ENCODE peak calls at places on chromosomes 2 and 18, in eight cellular contexts. One of them, this sample, is unnamed.

GRCh38 chr2:166653185-166653813 is 159.2 kb upstream of the SCN7A start:
- DNase-seq in HepG2: peak; percentile 6
- DNase-seq in Panc1: no peak
- DNase-seq in GM23338: no peak
- DNase-seq in breast epithelium: no peak
- DNase-seq in GM12892: no peak
- DNase-seq in K562: no peak
- DNase-seq in HCT116: no peak
- DNase-seq in this sample: no peak

GRCh38 chr2:99470957-99471356 is 18.9 kb downstream of the REV1 start:
- DNase-seq in HCT116: no peak
- DNase-seq in Panc1: no peak
- DNase-seq in K562: no peak
- DNase-seq in GM23338: no peak
- DNase-seq in GM12892: no peak
- DNase-seq in HepG2: no peak
- DNase-seq in breast epithelium: no peak
- DNase-seq in this sample: no peak

GRCh38 chr2:237042101-237042500 is 43.6 kb upstream of the COPS8 start:
- DNase-seq in GM23338: peak; percentile 43
- DNase-seq in HCT116: no peak
- DNase-seq in breast epithelium: no peak
- DNase-seq in GM12892: no peak
- DNase-seq in Panc1: no peak
- DNase-seq in K562: no peak
- DNase-seq in HepG2: no peak
- DNase-seq in this sample: no peak

GRCh38 chr18:2223859-2224258 is 347.4 kb downstream of the METTL4 start:
- DNase-seq in HCT116: peak; percentile 15
- DNase-seq in breast epithelium: no peak
- DNase-seq in K562: peak; percentile 29
- DNase-seq in GM12892: no peak
- DNase-seq in HepG2: peak; percentile 11
- DNase-seq in GM23338: peak; percentile 69
- DNase-seq in Panc1: peak; percentile 7
- DNase-seq in this sample: no peak

GRCh38 chr18:34697891-34698290 is 12.2 kb upstream of the DTNA start:
- DNase-seq in HepG2: no peak
- DNase-seq in breast epithelium: no peak
- DNase-seq in Panc1: no peak
- DNase-seq in K562: no peak
- DNase-seq in GM23338: no peak
- DNase-seq in GM12892: no peak
- DNase-seq in HCT116: no peak
- DNase-seq in this sample: no peak

GRCh38 chr18:9095297-9096012 is 7.0 kb upstream of the NDUFV2 start:
- DNase-seq in K562: peak; percentile 34
- DNase-seq in HepG2: peak; percentile 87
- DNase-seq in Panc1: no peak
- DNase-seq in breast epithelium: no peak
- DNase-seq in GM23338: no peak
- DNase-seq in HCT116: no peak
- DNase-seq in GM12892: no peak
- DNase-seq in this sample: no peak

GRCh38 chr18:35578481-35578880 is 3.1 kb upstream of the GALNT1 start:
- DNase-seq in HepG2: no peak
- DNase-seq in breast epithelium: no peak
- DNase-seq in HCT116: no peak
- DNase-seq in GM23338: no peak
- DNase-seq in K562: no peak
- DNase-seq in GM12892: no peak
- DNase-seq in Panc1: no peak
- DNase-seq in this sample: no peak

GRCh38 chr2:72958542-72959385 is 41.4 kb downstream of the EMX1 start:
- DNase-seq in breast epithelium: no peak
- DNase-seq in HepG2: no peak
- DNase-seq in HCT116: no peak
- DNase-seq in K562: no peak
- DNase-seq in GM23338: no peak
- DNase-seq in Panc1: no peak
- DNase-seq in GM12892: no peak
- DNase-seq in this sample: no peak

GRCh38 chr18:10460414-10461018 is 6.1 kb downstream of the APCDD1 start:
- DNase-seq in Panc1: no peak
- DNase-seq in K562: no peak
- DNase-seq in HCT116: no peak
- DNase-seq in breast epithelium: no peak
- DNase-seq in GM23338: no peak
- DNase-seq in HepG2: no peak
- DNase-seq in GM12892: no peak
- DNase-seq in this sample: no peak

GRCh38 chr2:144495227-144495933 is 24.5 kb downstream of the ZEB2 start:
- DNase-seq in K562: no peak
- DNase-seq in GM12892: no peak
- DNase-seq in HepG2: no peak
- DNase-seq in Panc1: no peak
- DNase-seq in HCT116: no peak
- DNase-seq in breast epithelium: no peak
- DNase-seq in GM23338: no peak
- DNase-seq in this sample: no peak

GRCh38 chr2:140401056-140401455 is 1620.9 kb upstream of the NXPH2 start:
- DNase-seq in breast epithelium: no peak
- DNase-seq in HCT116: no peak
- DNase-seq in GM12892: no peak
- DNase-seq in Panc1: no peak
- DNase-seq in K562: no peak
- DNase-seq in GM23338: no peak
- DNase-seq in HepG2: no peak
- DNase-seq in this sample: no peak

GRCh38 chr18:48950536-48951447 is at the start of gene SMAD7:
- DNase-seq in breast epithelium: no peak
- DNase-seq in HepG2: no peak
- DNase-seq in Panc1: no peak
- DNase-seq in K562: no peak
- DNase-seq in HCT116: no peak
- DNase-seq in GM23338: no peak
- DNase-seq in GM12892: no peak
- DNase-seq in this sample: no peak

GRCh38 chr2:216188956-216189355 is 79.8 kb downstream of the XRCC5 start:
- DNase-seq in HCT116: no peak
- DNase-seq in HepG2: no peak
- DNase-seq in Panc1: no peak
- DNase-seq in breast epithelium: no peak
- DNase-seq in K562: no peak
- DNase-seq in GM23338: no peak
- DNase-seq in GM12892: no peak
- DNase-seq in this sample: no peak

GRCh38 chr2:126513033-126513432 is 142.9 kb upstream of the GYPC start:
- DNase-seq in GM23338: no peak
- DNase-seq in breast epithelium: no peak
- DNase-seq in K562: no peak
- DNase-seq in HepG2: no peak
- DNase-seq in HCT116: no peak
- DNase-seq in GM12892: no peak
- DNase-seq in Panc1: peak; percentile 24
- DNase-seq in this sample: peak; percentile 16

GRCh38 chr2:33458248-33458819 is 18.1 kb upstream of the RASGRP3 start:
- DNase-seq in K562: no peak
- DNase-seq in HCT116: no peak
- DNase-seq in GM23338: no peak
- DNase-seq in HepG2: no peak
- DNase-seq in GM12892: no peak
- DNase-seq in Panc1: no peak
- DNase-seq in breast epithelium: no peak
- DNase-seq in this sample: no peak

GRCh38 chr2:232951891-232952290 is 61.2 kb downstream of the NGEF start:
- DNase-seq in K562: no peak
- DNase-seq in HCT116: no peak
- DNase-seq in Panc1: no peak
- DNase-seq in GM12892: no peak
- DNase-seq in HepG2: no peak
- DNase-seq in breast epithelium: no peak
- DNase-seq in GM23338: no peak
- DNase-seq in this sample: no peak

GRCh38 chr2:186595219-186595618 is 5.4 kb downstream of the ITGAV start:
- DNase-seq in K562: peak; percentile 55
- DNase-seq in HCT116: no peak
- DNase-seq in HepG2: peak; percentile 97
- DNase-seq in GM23338: peak; percentile 25
- DNase-seq in GM12892: no peak
- DNase-seq in breast epithelium: no peak
- DNase-seq in Panc1: no peak
- DNase-seq in this sample: no peak

GRCh38 chr2:70984576-70985282 is 6.3 kb downstream of the ANKRD53 start:
- DNase-seq in HepG2: no peak
- DNase-seq in K562: peak; percentile 66
- DNase-seq in GM12892: peak; percentile 84
- DNase-seq in HCT116: peak; percentile 27
- DNase-seq in breast epithelium: peak; percentile 50
- DNase-seq in Panc1: no peak
- DNase-seq in GM23338: peak; percentile 82
- DNase-seq in this sample: peak; percentile 89

GRCh38 chr2:226983891-226984290 is 148.0 kb downstream of the RHBDD1 start:
- DNase-seq in HepG2: no peak
- DNase-seq in Panc1: no peak
- DNase-seq in GM23338: no peak
- DNase-seq in HCT116: no peak
- DNase-seq in GM12892: no peak
- DNase-seq in breast epithelium: no peak
- DNase-seq in K562: no peak
- DNase-seq in this sample: no peak

GRCh38 chr2:113822087-113822805 is 65.8 kb upstream of the SLC35F5 start:
- DNase-seq in HepG2: no peak
- DNase-seq in HCT116: no peak
- DNase-seq in Panc1: no peak
- DNase-seq in K562: no peak
- DNase-seq in GM23338: no peak
- DNase-seq in GM12892: no peak
- DNase-seq in breast epithelium: no peak
- DNase-seq in this sample: no peak

GRCh38 chr2:6934758-6935638 is 17.8 kb downstream of the RNF144A start:
- DNase-seq in HCT116: no peak
- DNase-seq in breast epithelium: no peak
- DNase-seq in GM12892: no peak
- DNase-seq in HepG2: no peak
- DNase-seq in K562: no peak
- DNase-seq in Panc1: no peak
- DNase-seq in GM23338: no peak
- DNase-seq in this sample: peak; percentile 52
- TF ChIP-seq POLR2AphosphoS5 in HCT116: no peak
- TF ChIP-seq POLR2AphosphoS5 in breast epithelium: no peak
- TF ChIP-seq POLR2AphosphoS5 in GM12892: no peak
- TF ChIP-seq POLR2AphosphoS5 in HepG2: no peak
- TF ChIP-seq POLR2AphosphoS5 in K562: no peak
- TF ChIP-seq POLR2AphosphoS5 in Panc1: no peak
- TF ChIP-seq POLR2AphosphoS5 in GM23338: no peak
- TF ChIP-seq POLR2AphosphoS5 in this sample: no peak

DNA sequence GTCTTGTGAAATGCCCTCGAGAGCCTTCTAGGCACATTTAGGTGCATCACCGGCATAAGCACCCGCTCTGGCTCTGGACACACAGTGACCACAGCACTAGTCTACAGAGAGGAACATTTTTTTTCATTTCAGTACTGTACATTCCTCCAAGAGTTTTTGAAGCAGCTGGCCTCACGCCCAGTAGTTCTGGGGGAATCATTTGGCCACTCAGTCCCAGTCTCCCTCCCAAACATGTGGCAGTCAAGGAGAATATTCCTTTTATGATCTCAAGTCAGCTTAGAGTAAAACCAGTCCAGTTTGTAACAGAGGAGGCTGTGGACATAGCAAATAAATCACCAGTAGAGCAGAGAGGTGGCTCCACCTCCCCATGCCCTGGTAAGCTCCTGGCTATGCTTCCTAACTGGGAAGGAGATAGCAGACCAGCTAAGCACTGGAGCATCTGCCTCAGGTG is 48.1 kb downstream of the KCNE4 start:
- DNase-seq in breast epithelium: peak; percentile 32
- DNase-seq in Panc1: no peak
- DNase-seq in GM12892: no peak
- DNase-seq in K562: no peak
- DNase-seq in GM23338: no peak
- DNase-seq in HCT116: no peak
- DNase-seq in HepG2: no peak
- DNase-seq in this sample: no peak
- TF ChIP-seq POLR2AphosphoS5 in breast epithelium: no peak
- TF ChIP-seq POLR2AphosphoS5 in Panc1: no peak
- TF ChIP-seq POLR2AphosphoS5 in GM12892: no peak
- TF ChIP-seq POLR2AphosphoS5 in K562: no peak
- TF ChIP-seq POLR2AphosphoS5 in GM23338: no peak
- TF ChIP-seq POLR2AphosphoS5 in HCT116: no peak
- TF ChIP-seq POLR2AphosphoS5 in HepG2: no peak
- TF ChIP-seq POLR2AphosphoS5 in this sample: no peak

GRCh38 chr2:158456309-158457066 is at the start of the genes CCDC148 and PKP4:
- DNase-seq in breast epithelium: peak; percentile 94
- DNase-seq in GM23338: peak; percentile 96
- DNase-seq in K562: peak; percentile 99
- DNase-seq in HCT116: peak; percentile 86
- DNase-seq in GM12892: peak; percentile 83
- DNase-seq in HepG2: peak; percentile 94
- DNase-seq in Panc1: no peak
- DNase-seq in this sample: no peak
- TF ChIP-seq POLR2AphosphoS5 in breast epithelium: no peak
- TF ChIP-seq POLR2AphosphoS5 in GM23338: no peak
- TF ChIP-seq POLR2AphosphoS5 in K562: peak; percentile 70
- TF ChIP-seq POLR2AphosphoS5 in HCT116: peak; percentile 64
- TF ChIP-seq POLR2AphosphoS5 in GM12892: no peak
- TF ChIP-seq POLR2AphosphoS5 in HepG2: no peak
- TF ChIP-seq POLR2AphosphoS5 in Panc1: peak; percentile 57
- TF ChIP-seq POLR2AphosphoS5 in this sample: no peak

GRCh38 chr2:1993711-1994682 is 249.7 kb upstream of the PXDN start:
- DNase-seq in GM12892: no peak
- DNase-seq in Panc1: no peak
- DNase-seq in K562: no peak
- DNase-seq in HCT116: no peak
- DNase-seq in HepG2: no peak
- DNase-seq in breast epithelium: no peak
- DNase-seq in GM23338: no peak
- DNase-seq in this sample: no peak
- TF ChIP-seq POLR2AphosphoS5 in GM12892: no peak
- TF ChIP-seq POLR2AphosphoS5 in Panc1: no peak
- TF ChIP-seq POLR2AphosphoS5 in K562: no peak
- TF ChIP-seq POLR2AphosphoS5 in HCT116: no peak
- TF ChIP-seq POLR2AphosphoS5 in HepG2: no peak
- TF ChIP-seq POLR2AphosphoS5 in breast epithelium: no peak
- TF ChIP-seq POLR2AphosphoS5 in GM23338: no peak
- TF ChIP-seq POLR2AphosphoS5 in this sample: no peak

This sample was measured in vagina.